ENCODE peak calls at places on chromosome 7, in nine cellular contexts. One of them, this sample, is unnamed.
A peak's percentile ranks its signal among the peaks of the same experiment; 100 is the strongest.

GRCh38 chr7:70940597-70940996 is 191.3 kb upstream of the GALNT17 start:
- DNase-seq in tibial nerve: no peak
- DNase-seq in RWPE1: no peak
- DNase-seq in GM12878: no peak
- DNase-seq in iPS DF 6.9: no peak
- DNase-seq in Peyer's patch: no peak
- DNase-seq in heart left ventricle: no peak
- DNase-seq in CD8-positive, alpha-beta T cell: no peak
- DNase-seq in mammary epithelial cell: no peak
- DNase-seq in this sample: no peak

GRCh38 chr7:157032644-157033482 is 22.4 kb upstream of the MNX1 start:
- DNase-seq in RWPE1: no peak
- DNase-seq in CD8-positive, alpha-beta T cell: no peak
- DNase-seq in mammary epithelial cell: peak; percentile 48
- DNase-seq in heart left ventricle: no peak
- DNase-seq in Peyer's patch: no peak
- DNase-seq in iPS DF 6.9: no peak
- DNase-seq in GM12878: no peak
- DNase-seq in tibial nerve: no peak
- DNase-seq in this sample: no peak

GRCh38 chr7:99193527-99194214 is 14.2 kb downstream of the KPNA7 start:
- DNase-seq in tibial nerve: no peak
- DNase-seq in iPS DF 6.9: no peak
- DNase-seq in RWPE1: peak; percentile 26
- DNase-seq in CD8-positive, alpha-beta T cell: no peak
- DNase-seq in heart left ventricle: no peak
- DNase-seq in GM12878: no peak
- DNase-seq in mammary epithelial cell: peak; percentile 82
- DNase-seq in Peyer's patch: no peak
- DNase-seq in this sample: no peak

GRCh38 chr7:81924494-81924893 is 154.6 kb upstream of the HGF start:
- DNase-seq in CD8-positive, alpha-beta T cell: no peak
- DNase-seq in RWPE1: no peak
- DNase-seq in Peyer's patch: no peak
- DNase-seq in tibial nerve: no peak
- DNase-seq in heart left ventricle: no peak
- DNase-seq in iPS DF 6.9: no peak
- DNase-seq in mammary epithelial cell: no peak
- DNase-seq in GM12878: peak; percentile 41
- DNase-seq in this sample: no peak

GRCh38 chr7:34296663-34297062 is 361.4 kb upstream of the NPSR1 start:
- DNase-seq in Peyer's patch: no peak
- DNase-seq in heart left ventricle: no peak
- DNase-seq in mammary epithelial cell: no peak
- DNase-seq in iPS DF 6.9: no peak
- DNase-seq in RWPE1: no peak
- DNase-seq in tibial nerve: no peak
- DNase-seq in CD8-positive, alpha-beta T cell: no peak
- DNase-seq in GM12878: no peak
- DNase-seq in this sample: no peak

GRCh38 chr7:70654979-70655378 is 477.0 kb upstream of the GALNT17 start:
- DNase-seq in mammary epithelial cell: no peak
- DNase-seq in iPS DF 6.9: no peak
- DNase-seq in heart left ventricle: peak; percentile 52
- DNase-seq in CD8-positive, alpha-beta T cell: no peak
- DNase-seq in Peyer's patch: no peak
- DNase-seq in tibial nerve: no peak
- DNase-seq in RWPE1: no peak
- DNase-seq in GM12878: no peak
- DNase-seq in this sample: no peak

GRCh38 chr7:37354661-37355131 is 94.0 kb downstream of the ELMO1 start:
- DNase-seq in Peyer's patch: no peak
- DNase-seq in RWPE1: no peak
- DNase-seq in iPS DF 6.9: no peak
- DNase-seq in CD8-positive, alpha-beta T cell: no peak
- DNase-seq in mammary epithelial cell: peak; percentile 76
- DNase-seq in heart left ventricle: peak; percentile 85
- DNase-seq in GM12878: no peak
- DNase-seq in tibial nerve: peak; percentile 73
- DNase-seq in this sample: no peak

GRCh38 chr7:99835189-99835588 is 7.4 kb downstream of the CYP3A43 start:
- DNase-seq in Peyer's patch: no peak
- DNase-seq in GM12878: no peak
- DNase-seq in mammary epithelial cell: no peak
- DNase-seq in tibial nerve: no peak
- DNase-seq in RWPE1: no peak
- DNase-seq in iPS DF 6.9: no peak
- DNase-seq in CD8-positive, alpha-beta T cell: no peak
- DNase-seq in heart left ventricle: no peak
- DNase-seq in this sample: no peak

GRCh38 chr7:90568213-90568612 is 27.9 kb upstream of the CDK14 start:
- DNase-seq in CD8-positive, alpha-beta T cell: no peak
- DNase-seq in Peyer's patch: no peak
- DNase-seq in RWPE1: no peak
- DNase-seq in iPS DF 6.9: no peak
- DNase-seq in mammary epithelial cell: no peak
- DNase-seq in GM12878: no peak
- DNase-seq in heart left ventricle: no peak
- DNase-seq in tibial nerve: no peak
- DNase-seq in this sample: no peak

GRCh38 chr7:99380823-99381663 is 6.5 kb downstream of the ARPC1B start:
- DNase-seq in GM12878: peak; percentile 88
- DNase-seq in RWPE1: no peak
- DNase-seq in iPS DF 6.9: no peak
- DNase-seq in Peyer's patch: peak; percentile 89
- DNase-seq in tibial nerve: no peak
- DNase-seq in mammary epithelial cell: peak; percentile 30
- DNase-seq in heart left ventricle: no peak
- DNase-seq in CD8-positive, alpha-beta T cell: peak; percentile 82
- DNase-seq in this sample: no peak

GRCh38 chr7:143279186-143280098 is 5.3 kb upstream of the TMEM139 start:
- DNase-seq in RWPE1: no peak
- DNase-seq in GM12878: no peak
- DNase-seq in CD8-positive, alpha-beta T cell: no peak
- DNase-seq in iPS DF 6.9: no peak
- DNase-seq in tibial nerve: no peak
- DNase-seq in heart left ventricle: no peak
- DNase-seq in Peyer's patch: no peak
- DNase-seq in mammary epithelial cell: peak; percentile 87
- DNase-seq in this sample: no peak
- H3K27ac ChIP-seq in RWPE1: no peak overlapping the region
- H3K27ac ChIP-seq in GM12878: no peak overlapping the region
- H3K27ac ChIP-seq in CD8-positive, alpha-beta T cell: peak overlapping the region; percentile 4
- H3K27ac ChIP-seq in iPS DF 6.9: no peak overlapping the region
- H3K27ac ChIP-seq in tibial nerve: peak overlapping the region; percentile 74
- H3K27ac ChIP-seq in heart left ventricle: peak overlapping the region; percentile 66
- H3K27ac ChIP-seq in Peyer's patch: peak overlapping the region; percentile 21
- H3K27ac ChIP-seq in mammary epithelial cell: peak overlapping the region; percentile 79
- H3K27ac ChIP-seq in this sample: no peak overlapping the region

GRCh38 chr7:79507161-79507560 is 53.7 kb upstream of the MAGI2 start:
- DNase-seq in RWPE1: no peak
- DNase-seq in heart left ventricle: no peak
- DNase-seq in mammary epithelial cell: no peak
- DNase-seq in iPS DF 6.9: no peak
- DNase-seq in tibial nerve: no peak
- DNase-seq in CD8-positive, alpha-beta T cell: no peak
- DNase-seq in GM12878: no peak
- DNase-seq in Peyer's patch: no peak
- DNase-seq in this sample: no peak

GRCh38 chr7:79512269-79512668 is 58.8 kb upstream of the MAGI2 start:
- DNase-seq in iPS DF 6.9: no peak
- DNase-seq in GM12878: no peak
- DNase-seq in heart left ventricle: no peak
- DNase-seq in RWPE1: no peak
- DNase-seq in Peyer's patch: no peak
- DNase-seq in CD8-positive, alpha-beta T cell: no peak
- DNase-seq in mammary epithelial cell: no peak
- DNase-seq in tibial nerve: no peak
- DNase-seq in this sample: no peak

GRCh38 chr7:79502151-79502550 is 48.7 kb upstream of the MAGI2 start:
- DNase-seq in iPS DF 6.9: no peak
- DNase-seq in heart left ventricle: no peak
- DNase-seq in Peyer's patch: no peak
- DNase-seq in RWPE1: no peak
- DNase-seq in tibial nerve: no peak
- DNase-seq in mammary epithelial cell: no peak
- DNase-seq in GM12878: no peak
- DNase-seq in CD8-positive, alpha-beta T cell: no peak
- DNase-seq in this sample: no peak

GRCh38 chr7:79504607-79505389 is 51.3 kb upstream of the MAGI2 start:
- DNase-seq in heart left ventricle: no peak
- DNase-seq in CD8-positive, alpha-beta T cell: no peak
- DNase-seq in Peyer's patch: no peak
- DNase-seq in tibial nerve: no peak
- DNase-seq in mammary epithelial cell: no peak
- DNase-seq in iPS DF 6.9: no peak
- DNase-seq in GM12878: no peak
- DNase-seq in RWPE1: no peak
- DNase-seq in this sample: no peak

DNA sequence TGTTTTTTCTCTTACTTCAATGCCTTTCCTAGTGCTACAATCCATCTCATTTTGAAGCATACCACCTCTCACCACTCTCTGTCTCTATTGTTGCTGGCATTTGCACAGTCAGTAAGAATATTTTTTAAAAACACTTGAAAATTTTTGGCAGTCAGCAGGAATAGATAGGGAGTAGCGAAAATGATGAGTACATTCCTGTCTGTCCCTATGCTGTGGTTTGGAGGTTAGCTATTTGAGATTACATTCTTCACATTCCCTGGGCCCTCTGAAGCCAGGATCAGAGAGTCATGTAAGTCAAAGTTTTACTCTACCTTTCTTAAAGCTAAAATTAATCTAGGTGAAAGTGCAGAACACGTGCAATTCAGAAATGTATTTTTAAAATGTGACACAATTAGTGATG is 53.0 kb upstream of the MAGI2 start:
- DNase-seq in heart left ventricle: no peak
- DNase-seq in Peyer's patch: no peak
- DNase-seq in CD8-positive, alpha-beta T cell: no peak
- DNase-seq in iPS DF 6.9: no peak
- DNase-seq in RWPE1: no peak
- DNase-seq in mammary epithelial cell: no peak
- DNase-seq in tibial nerve: no peak
- DNase-seq in GM12878: no peak
- DNase-seq in this sample: no peak
- H3K27ac ChIP-seq in heart left ventricle: no peak overlapping the region
- H3K27ac ChIP-seq in Peyer's patch: no peak overlapping the region
- H3K27ac ChIP-seq in CD8-positive, alpha-beta T cell: no peak overlapping the region
- H3K27ac ChIP-seq in iPS DF 6.9: no peak overlapping the region
- H3K27ac ChIP-seq in RWPE1: no peak overlapping the region
- H3K27ac ChIP-seq in mammary epithelial cell: no peak overlapping the region
- H3K27ac ChIP-seq in tibial nerve: no peak overlapping the region
- H3K27ac ChIP-seq in GM12878: no peak overlapping the region
- H3K27ac ChIP-seq in this sample: peak overlapping the region; percentile 84

GRCh38 chr7:86209036-86209435 is 434.7 kb upstream of the GRM3 start:
- DNase-seq in CD8-positive, alpha-beta T cell: no peak
- DNase-seq in heart left ventricle: no peak
- DNase-seq in GM12878: no peak
- DNase-seq in mammary epithelial cell: no peak
- DNase-seq in Peyer's patch: no peak
- DNase-seq in tibial nerve: no peak
- DNase-seq in iPS DF 6.9: no peak
- DNase-seq in RWPE1: no peak
- DNase-seq in this sample: no peak
- H3K27ac ChIP-seq in CD8-positive, alpha-beta T cell: no peak overlapping the region
- H3K27ac ChIP-seq in heart left ventricle: no peak overlapping the region
- H3K27ac ChIP-seq in GM12878: no peak overlapping the region
- H3K27ac ChIP-seq in mammary epithelial cell: no peak overlapping the region
- H3K27ac ChIP-seq in Peyer's patch: no peak overlapping the region
- H3K27ac ChIP-seq in tibial nerve: no peak overlapping the region
- H3K27ac ChIP-seq in iPS DF 6.9: no peak overlapping the region
- H3K27ac ChIP-seq in RWPE1: no peak overlapping the region
- H3K27ac ChIP-seq in this sample: no peak overlapping the region

GRCh38 chr7:84187087-84187805 is 7.3 kb downstream of the SEMA3A start:
- DNase-seq in RWPE1: no peak
- DNase-seq in mammary epithelial cell: no peak
- DNase-seq in Peyer's patch: no peak
- DNase-seq in heart left ventricle: no peak
- DNase-seq in iPS DF 6.9: no peak
- DNase-seq in GM12878: no peak
- DNase-seq in CD8-positive, alpha-beta T cell: no peak
- DNase-seq in tibial nerve: no peak
- DNase-seq in this sample: no peak
- H3K27ac ChIP-seq in RWPE1: no peak overlapping the region
- H3K27ac ChIP-seq in mammary epithelial cell: peak overlapping the region; percentile 94
- H3K27ac ChIP-seq in Peyer's patch: no peak overlapping the region
- H3K27ac ChIP-seq in heart left ventricle: no peak overlapping the region
- H3K27ac ChIP-seq in iPS DF 6.9: no peak overlapping the region
- H3K27ac ChIP-seq in GM12878: no peak overlapping the region
- H3K27ac ChIP-seq in CD8-positive, alpha-beta T cell: no peak overlapping the region
- H3K27ac ChIP-seq in tibial nerve: no peak overlapping the region
- H3K27ac ChIP-seq in this sample: peak overlapping the region; percentile 61

DNA sequence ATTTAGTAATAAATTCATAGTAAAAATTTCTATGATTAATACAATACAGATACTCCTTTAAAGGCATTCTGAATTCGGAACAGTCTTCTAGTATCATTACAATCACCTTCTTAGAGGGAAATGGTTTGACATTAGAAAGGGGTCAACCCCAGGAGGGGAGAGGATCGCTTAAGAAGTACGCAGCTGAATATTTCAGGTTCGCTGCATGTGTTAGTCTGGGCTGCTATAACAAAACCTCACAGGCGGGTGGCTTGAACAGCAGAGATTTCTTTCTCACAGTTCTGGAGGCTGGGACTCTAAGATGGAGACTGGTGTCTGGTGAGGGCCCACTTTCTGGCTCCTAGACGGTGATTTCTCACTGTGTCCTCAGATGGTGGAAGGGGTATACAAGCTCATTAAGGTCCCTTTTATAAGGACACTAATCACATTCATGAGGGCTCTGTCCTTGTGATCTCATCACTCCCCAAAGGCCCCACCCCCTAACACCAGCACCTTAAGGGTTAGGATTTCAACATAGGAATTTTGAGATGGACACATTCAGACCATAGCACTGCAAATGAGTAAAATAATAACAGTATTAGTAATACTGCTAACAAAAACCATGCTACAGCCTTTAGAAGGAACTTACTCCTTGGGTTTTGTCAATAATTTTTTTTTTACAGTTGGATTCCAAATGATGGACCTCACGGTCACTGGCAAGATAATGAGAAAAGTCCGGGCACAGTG is 34.0 kb downstream of the GNA12 start:
- DNase-seq in GM12878: no peak
- DNase-seq in Peyer's patch: no peak
- DNase-seq in heart left ventricle: no peak
- DNase-seq in tibial nerve: no peak
- DNase-seq in mammary epithelial cell: peak; percentile 15
- DNase-seq in iPS DF 6.9: no peak
- DNase-seq in CD8-positive, alpha-beta T cell: no peak
- DNase-seq in RWPE1: no peak
- DNase-seq in this sample: no peak
- H3K27ac ChIP-seq in GM12878: no peak overlapping the region
- H3K27ac ChIP-seq in Peyer's patch: peak overlapping the region; percentile 36
- H3K27ac ChIP-seq in heart left ventricle: peak overlapping the region; percentile 77
- H3K27ac ChIP-seq in tibial nerve: no peak overlapping the region
- H3K27ac ChIP-seq in mammary epithelial cell: no peak overlapping the region
- H3K27ac ChIP-seq in iPS DF 6.9: no peak overlapping the region
- H3K27ac ChIP-seq in CD8-positive, alpha-beta T cell: no peak overlapping the region
- H3K27ac ChIP-seq in RWPE1: peak overlapping the region; percentile 46
- H3K27ac ChIP-seq in this sample: peak overlapping the region; percentile 60